ENCODE peak calls at places on chromosomes 11 and 22, in six cellular contexts. M is stimulated activated CD4-positive, alpha-beta T cell treated with anti-CD3 and anti-CD28 coated beads, Interleukin-4, amount 100 ng/mL, for 4 hours; Q is iPS-NIHi11; F is activated naive CD8-positive, alpha-beta T cell treated with anti-CD3 and anti-CD28 coated beads, Interleukin-2, amount 50 U/mL, for 24 hours; V is cardiac muscle cell; H is hippocampal formation. R is an unnamed sample.

GRCh38 chr11:117144477-117145392 is 648 bp downstream of the PAFAH1B2 start:
- DNase-seq in M (peak), Q (peak), F (peak), V (peak), H (no peak), R (peak)

GRCh38 chr11:102148059-102148458 is 37.8 kb downstream of the YAP1 start:
- DNase-seq in M (no peak), Q (no peak), F (no peak), V (no peak), H (no peak), R (no peak)

GRCh38 chr11:120324932-120325810 is at the start of gene TLCD5:
- DNase-seq in M (peak), Q (peak), F (peak), V (peak), H (peak), R (peak)

GRCh38 chr11:96393753-96394348 is 4.0 kb downstream of the JRKL start:
- DNase-seq in M (no peak), Q (peak), F (no peak), V (peak), H (peak), R (peak)

GRCh38 chr11:3056296-3057068 is 741 bp downstream of the CARS1 start:
- DNase-seq in M (peak), Q (peak), F (peak), V (no peak), H (no peak), R (no peak)

GRCh38 chr11:107740256-107740655 is 28.4 kb upstream of the SLN start:
- DNase-seq in M (no peak), Q (no peak), F (no peak), V (no peak), H (no peak), R (no peak)

GRCh38 chr11:44269369-44270351 is 40.3 kb downstream of the ALX4 start:
- DNase-seq in M (no peak), Q (peak), F (no peak), V (no peak), H (no peak), R (peak)

GRCh38 chr11:69297926-69298777 is 4.2 kb downstream of the MYEOV start:
- DNase-seq in M (no peak), Q (no peak), F (peak), V (no peak), H (peak), R (peak)

GRCh38 chr11:72981067-72981466 is 161.1 kb downstream of the FCHSD2 start:
- DNase-seq in M (no peak), Q (no peak), F (no peak), V (no peak), H (no peak), R (no peak)

GRCh38 chr11:118581057-118581456 is 8.8 kb downstream of the ARCN1 start:
- DNase-seq in M (no peak), Q (no peak), F (no peak), V (no peak), H (no peak), R (peak)

GRCh38 chr11:72378704-72379383 is 55.5 kb downstream of the CLPB start:
- DNase-seq in M (no peak), Q (no peak), F (no peak), V (no peak), H (peak), R (no peak)

GRCh38 chr22:49574861-49575702 is 252.6 kb downstream of the BRD1 start:
- DNase-seq in M (no peak), Q (no peak), F (no peak), V (no peak), H (no peak), R (no peak)

GRCh38 chr11:30789270-30789669 is 203.1 kb upstream of the MPPED2 start:
- DNase-seq in M (no peak), Q (no peak), F (no peak), V (no peak), H (no peak), R (no peak)

GRCh38 chr11:99257131-99257530 is 236.4 kb downstream of the CNTN5 start:
- DNase-seq in M (no peak), Q (no peak), F (no peak), V (no peak), H (no peak), R (no peak)

GRCh38 chr11:128555606-128556005 is 31.8 kb downstream of the ETS1 start:
- DNase-seq in M (no peak), Q (peak), F (no peak), V (peak), H (no peak), R (peak)

GRCh38 chr11:65797711-65798110 is 10.8 kb downstream of the OVOL1 start:
- DNase-seq in M (no peak), Q (no peak), F (no peak), V (no peak), H (no peak), R (no peak)

GRCh38 chr11:959027-959426 is 33.4 kb downstream of the AP2A2 start:
- DNase-seq in M (no peak), Q (no peak), F (no peak), V (no peak), H (no peak), R (no peak)